ENCODE peak calls at places on chromosomes 2 and 18, in five cellular contexts. U, J, K, G and H are unnamed samples.

GRCh38 chr2:96869824-96870630 is at the start of gene SEMA4C:
- DNase-seq in U (peak; percentile 81), J (peak; percentile 61), K (peak; percentile 86), G (peak; percentile 84), H (peak; percentile 68)

GRCh38 chr2:139055165-139055564 is 275.0 kb upstream of the NXPH2 start:
- DNase-seq in U (no peak), J (no peak), K (no peak), G (no peak), H (no peak)

GRCh38 chr2:128369126-128369555 is 50.5 kb upstream of the HS6ST1 start:
- DNase-seq in U (peak; percentile 25), J (no peak), K (peak; percentile 59), G (peak; percentile 63), H (no peak)

GRCh38 chr2:208033701-208034502 is 8.6 kb upstream of the PLEKHM3 start:
- DNase-seq in U (peak; percentile 14), J (peak; percentile 66), K (no peak), G (peak; percentile 78), H (peak; percentile 82)

GRCh38 chr2:158297606-158298005 is 158.9 kb downstream of the CCDC148 start:
- DNase-seq in U (no peak), J (no peak), K (no peak), G (no peak), H (no peak)

GRCh38 chr18:12637901-12638633 is 19.8 kb downstream of the SPIRE1 start:
- DNase-seq in U (no peak), J (no peak), K (no peak), G (no peak), H (no peak)

GRCh38 chr2:173448938-173449471 is 94.3 kb downstream of the CDCA7 start:
- DNase-seq in U (peak; percentile 82), J (peak; percentile 84), K (peak; percentile 88), G (peak; percentile 97), H (peak; percentile 92)

GRCh38 chr18:53909668-53910067 is 314.8 kb downstream of the MBD2 start:
- DNase-seq in U (no peak), J (no peak), K (no peak), G (no peak), H (no peak)

GRCh38 chr2:15265889-15266288 is 295.2 kb downstream of the NBAS start:
- DNase-seq in U (no peak), J (no peak), K (no peak), G (no peak), H (no peak)

DNA sequence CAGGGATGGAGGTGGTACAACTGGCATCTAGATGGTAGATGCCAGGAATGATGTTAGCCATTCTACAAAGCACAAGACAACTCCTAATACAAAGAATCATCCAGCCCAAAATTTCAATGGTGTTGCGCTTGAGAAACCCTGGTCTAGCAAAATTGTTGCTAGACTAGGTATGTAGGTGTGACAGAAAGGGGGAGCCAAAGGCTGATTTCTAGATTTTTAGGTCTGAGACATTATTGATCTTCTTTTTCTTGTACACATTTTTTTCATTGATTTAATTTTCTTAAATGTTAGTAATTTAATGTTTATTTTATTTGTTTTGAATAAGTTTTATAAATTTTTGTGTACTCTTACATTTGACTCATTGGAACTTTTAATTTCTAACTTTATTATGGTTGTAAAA is 216.4 kb downstream of the FSIP2 start:
- DNase-seq in U (no peak), J (no peak), K (no peak), G (no peak), H (no peak)
- H3K27ac ChIP-seq in U (no peak overlapping the region), J (no peak overlapping the region), K (no peak overlapping the region), G (no peak overlapping the region), H (no peak overlapping the region)

GRCh38 chr2:1894578-1894977 is 150.3 kb upstream of the PXDN start:
- DNase-seq in U (no peak), J (no peak), K (no peak), G (no peak), H (no peak)

GRCh38 chr2:1893856-1894255 is 149.5 kb upstream of the PXDN start:
- DNase-seq in U (no peak), J (no peak), K (no peak), G (no peak), H (no peak)

GRCh38 chr2:1900736-1901135 is 156.4 kb upstream of the PXDN start:
- DNase-seq in U (peak; percentile 49), J (no peak), K (no peak), G (peak; percentile 91), H (no peak)

GRCh38 chr2:1898461-1899395 is 154.4 kb upstream of the PXDN start:
- DNase-seq in U (no peak), J (no peak), K (no peak), G (peak; percentile 44), H (no peak)

DNA sequence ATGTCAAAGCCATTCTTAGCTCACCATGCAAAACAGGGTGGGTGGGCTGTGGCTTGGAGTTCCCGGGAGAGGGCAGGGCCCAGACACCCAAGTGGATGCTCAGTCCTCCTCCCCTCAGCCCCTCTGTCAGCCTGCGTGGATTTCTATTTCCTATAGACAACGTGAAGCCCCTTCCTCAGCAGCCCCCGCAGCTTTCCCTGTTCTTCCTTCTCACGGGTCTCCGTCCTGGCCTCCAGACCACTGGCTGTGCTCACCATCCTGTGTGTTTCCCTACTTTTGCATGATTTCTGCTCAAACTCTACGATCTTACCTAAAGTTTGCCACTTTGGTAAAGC is 155.0 kb upstream of the PXDN start:
- DNase-seq in U (no peak), J (no peak), K (no peak), G (peak; percentile 24), H (no peak)
- H3K27ac ChIP-seq in U (no peak overlapping the region), J (no peak overlapping the region), K (no peak overlapping the region), G (no peak overlapping the region), H (no peak overlapping the region)

GRCh38 chr2:43524180-43524965 is 71.5 kb downstream of the THADA start:
- DNase-seq in U (no peak), J (no peak), K (no peak), G (no peak), H (no peak)

GRCh38 chr2:43519711-43520221 is 76.1 kb downstream of the THADA start:
- DNase-seq in U (no peak), J (peak; percentile 45), K (no peak), G (no peak), H (no peak)

GRCh38 chr2:43520919-43521318 is 74.9 kb downstream of the THADA start:
- DNase-seq in U (no peak), J (no peak), K (no peak), G (no peak), H (no peak)

GRCh38 chr2:43521568-43521967 is 74.3 kb downstream of the THADA start:
- DNase-seq in U (no peak), J (no peak), K (no peak), G (no peak), H (no peak)

GRCh38 chr2:43522177-43522576 is 73.7 kb downstream of the THADA start:
- DNase-seq in U (no peak), J (no peak), K (no peak), G (no peak), H (no peak)
- H3K27ac ChIP-seq in U (no peak overlapping the region), J (no peak overlapping the region), K (no peak overlapping the region), G (no peak overlapping the region), H (no peak overlapping the region)

GRCh38 chr2:100664021-100664755 is 101.4 kb downstream of the PDCL3 start:
- DNase-seq in U (no peak), J (no peak), K (no peak), G (no peak), H (no peak)
- H3K27ac ChIP-seq in U (no peak overlapping the region), J (no peak overlapping the region), K (no peak overlapping the region), G (no peak overlapping the region), H (no peak overlapping the region)

GRCh38 chr18:77131652-77132368 is 773 bp downstream of the MBP start:
- DNase-seq in U (peak; percentile 42), J (peak; percentile 65), K (peak; percentile 84), G (peak; percentile 84), H (peak; percentile 80)
- H3K27ac ChIP-seq in U (no peak overlapping the region), J (peak overlapping the region; percentile 99), K (peak overlapping the region; percentile 81), G (no peak overlapping the region), H (peak overlapping the region; percentile 96)

GRCh38 chr2:112621792-112622527 is 23.8 kb upstream of the SLC20A1 start:
- DNase-seq in U (no peak), J (peak; percentile 16), K (no peak), G (peak; percentile 67), H (no peak)
- H3K27ac ChIP-seq in U (no peak overlapping the region), J (no peak overlapping the region), K (no peak overlapping the region), G (no peak overlapping the region), H (no peak overlapping the region)

DNA sequence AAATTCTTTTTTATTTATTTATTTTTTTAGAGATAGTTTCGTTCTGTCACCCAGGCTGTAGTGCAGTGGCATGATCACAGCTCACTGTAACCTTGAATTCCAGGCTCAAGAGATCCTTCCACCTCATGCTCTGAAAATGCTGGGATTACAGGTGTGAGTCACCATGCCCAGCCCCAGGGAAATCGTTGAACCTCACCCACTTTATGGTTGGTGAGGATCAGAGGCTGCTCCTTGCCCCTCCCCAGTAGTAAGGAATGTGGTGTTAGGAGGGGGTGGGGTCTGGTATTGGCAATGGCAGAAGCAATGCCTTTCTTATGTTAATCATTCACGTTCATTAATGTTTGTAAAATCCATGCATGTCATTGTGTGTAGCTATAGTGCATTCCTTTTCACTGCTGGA is 161.9 kb downstream of the SUCLG1 start:
- DNase-seq in U (no peak), J (no peak), K (no peak), G (peak; percentile 71), H (peak; percentile 83)
- H3K27ac ChIP-seq in U (no peak overlapping the region), J (no peak overlapping the region), K (no peak overlapping the region), G (no peak overlapping the region), H (peak overlapping the region; percentile 14)

DNA sequence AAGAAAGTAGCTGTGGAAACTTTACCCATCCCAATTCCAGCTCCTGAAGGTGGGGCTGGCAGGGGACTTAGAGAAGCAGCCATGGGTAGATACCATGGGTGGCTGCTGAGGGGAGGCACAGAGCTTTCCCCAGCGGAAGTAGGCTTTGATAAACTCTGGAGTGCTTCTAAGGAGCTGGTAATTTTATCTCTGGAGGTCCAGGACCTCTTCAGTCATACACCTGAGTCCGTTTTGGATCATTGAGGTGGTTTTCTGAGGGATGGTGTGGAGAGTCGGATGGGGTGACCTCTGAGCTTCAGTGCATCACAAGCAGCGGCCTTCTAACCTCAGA is 36.7 kb upstream of the BMP10 start:
- DNase-seq in U (no peak), J (no peak), K (no peak), G (no peak), H (no peak)
- H3K27ac ChIP-seq in U (no peak overlapping the region), J (no peak overlapping the region), K (no peak overlapping the region), G (no peak overlapping the region), H (peak overlapping the region; percentile 48)

GRCh38 chr2:176753205-176753604 is 459.4 kb upstream of the HNRNPA3 start:
- DNase-seq in U (no peak), J (no peak), K (no peak), G (no peak), H (no peak)

GRCh38 chr2:176752295-176752694 is 460.3 kb upstream of the HNRNPA3 start:
- DNase-seq in U (no peak), J (no peak), K (no peak), G (no peak), H (no peak)

GRCh38 chr2:176751828-176752227 is 460.8 kb upstream of the HNRNPA3 start:
- DNase-seq in U (no peak), J (no peak), K (no peak), G (no peak), H (no peak)

GRCh38 chr2:176753752-176754474 is 458.7 kb upstream of the HNRNPA3 start:
- DNase-seq in U (no peak), J (no peak), K (no peak), G (no peak), H (no peak)

DNA sequence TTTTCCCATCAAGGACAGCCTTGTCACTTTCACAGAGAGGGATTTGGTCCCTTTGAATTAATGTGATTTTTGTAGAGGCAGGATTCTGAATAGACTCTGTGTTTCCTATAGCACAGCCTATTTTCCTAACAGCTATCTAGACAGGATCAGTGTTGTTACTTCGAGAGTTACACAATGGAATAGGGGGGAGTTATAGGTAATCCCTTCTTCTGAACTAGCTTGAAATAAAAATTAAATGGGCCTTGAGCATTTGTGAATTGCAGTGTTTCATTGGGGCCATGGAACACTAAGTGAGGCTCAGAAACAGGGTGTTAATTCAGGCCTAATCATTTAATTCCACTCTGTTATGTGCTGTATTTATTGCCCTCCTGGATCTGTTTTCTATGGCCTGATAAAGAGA is 461.3 kb upstream of the HNRNPA3 start:
- DNase-seq in U (no peak), J (no peak), K (no peak), G (no peak), H (no peak)
- H3K27ac ChIP-seq in U (no peak overlapping the region), J (no peak overlapping the region), K (no peak overlapping the region), G (no peak overlapping the region), H (no peak overlapping the region)